ENCODE peak calls at places on chromosome 1, in four cellular contexts. One of them, this sample, is unnamed.

GRCh38 chr1:163980391-163980790 is 578.6 kb upstream of the PBX1 start:
- DNase-seq in cardiac muscle cell: no peak
- DNase-seq in effector memory CD8-positive, alpha-beta T cell: no peak
- DNase-seq in NCI-H460: no peak
- DNase-seq in this sample: no peak

GRCh38 chr1:186842547-186842946 is 13.8 kb downstream of the PLA2G4A start:
- DNase-seq in cardiac muscle cell: no peak
- DNase-seq in effector memory CD8-positive, alpha-beta T cell: no peak
- DNase-seq in NCI-H460: no peak
- DNase-seq in this sample: no peak

GRCh38 chr1:234908571-234908970 is 220.1 kb downstream of the TOMM20 start:
- DNase-seq in cardiac muscle cell: no peak
- DNase-seq in effector memory CD8-positive, alpha-beta T cell: no peak
- DNase-seq in NCI-H460: no peak
- DNase-seq in this sample: no peak

GRCh38 chr1:206415913-206416312 is 54.4 kb upstream of the IKBKE start:
- DNase-seq in cardiac muscle cell: peak
- DNase-seq in effector memory CD8-positive, alpha-beta T cell: no peak
- DNase-seq in NCI-H460: no peak
- DNase-seq in this sample: no peak

GRCh38 chr1:108936170-108936569 is 27.1 kb downstream of the CLCC1 start:
- DNase-seq in cardiac muscle cell: no peak
- DNase-seq in effector memory CD8-positive, alpha-beta T cell: no peak
- DNase-seq in NCI-H460: no peak
- DNase-seq in this sample: no peak

GRCh38 chr1:53560572-53561487 is 101.6 kb downstream of the DMRTB1 start:
- DNase-seq in cardiac muscle cell: no peak
- DNase-seq in effector memory CD8-positive, alpha-beta T cell: no peak
- DNase-seq in NCI-H460: no peak
- DNase-seq in this sample: no peak

GRCh38 chr1:207454046-207454964 is at the start of gene CR2:
- DNase-seq in cardiac muscle cell: no peak
- DNase-seq in effector memory CD8-positive, alpha-beta T cell: peak
- DNase-seq in NCI-H460: no peak
- DNase-seq in this sample: peak

GRCh38 chr1:190478193-190479007 is 736 bp upstream of the BRINP3 start:
- DNase-seq in cardiac muscle cell: peak
- DNase-seq in effector memory CD8-positive, alpha-beta T cell: no peak
- DNase-seq in NCI-H460: peak
- DNase-seq in this sample: no peak

GRCh38 chr1:212727386-212728181 is 27.9 kb upstream of the BATF3 start:
- DNase-seq in cardiac muscle cell: peak
- DNase-seq in effector memory CD8-positive, alpha-beta T cell: peak
- DNase-seq in NCI-H460: no peak
- DNase-seq in this sample: no peak

GRCh38 chr1:148263906-148264255 is 111.8 kb upstream of the NBPF11 start:
- DNase-seq in cardiac muscle cell: no peak
- DNase-seq in effector memory CD8-positive, alpha-beta T cell: no peak
- DNase-seq in NCI-H460: no peak
- DNase-seq in this sample: no peak

GRCh38 chr1:16922885-16923431 is 1.2 kb downstream of the CROCC start:
- DNase-seq in cardiac muscle cell: no peak
- DNase-seq in effector memory CD8-positive, alpha-beta T cell: no peak
- DNase-seq in NCI-H460: no peak
- DNase-seq in this sample: no peak

GRCh38 chr1:99756598-99756997 is 9.8 kb downstream of the FRRS1 start:
- DNase-seq in cardiac muscle cell: peak
- DNase-seq in effector memory CD8-positive, alpha-beta T cell: no peak
- DNase-seq in NCI-H460: no peak
- DNase-seq in this sample: no peak

GRCh38 chr1:61538228-61538627 is 186.7 kb downstream of the TM2D1 start:
- DNase-seq in cardiac muscle cell: no peak
- DNase-seq in effector memory CD8-positive, alpha-beta T cell: no peak
- DNase-seq in NCI-H460: no peak
- DNase-seq in this sample: no peak

GRCh38 chr1:230636575-230637163 is 5.6 kb upstream of the COG2 start:
- DNase-seq in cardiac muscle cell: no peak
- DNase-seq in effector memory CD8-positive, alpha-beta T cell: no peak
- DNase-seq in NCI-H460: no peak
- DNase-seq in this sample: no peak

GRCh38 chr1:35932158-35932636 is 1.3 kb downstream of the AGO3 start:
- DNase-seq in cardiac muscle cell: no peak
- DNase-seq in effector memory CD8-positive, alpha-beta T cell: no peak
- DNase-seq in NCI-H460: no peak
- DNase-seq in this sample: no peak

GRCh38 chr1:92705456-92705855 is 79.5 kb downstream of the EVI5 start:
- DNase-seq in cardiac muscle cell: peak
- DNase-seq in effector memory CD8-positive, alpha-beta T cell: no peak
- DNase-seq in NCI-H460: no peak
- DNase-seq in this sample: no peak

GRCh38 chr1:224543453-224543852 is 72.7 kb upstream of the CNIH3 start:
- DNase-seq in cardiac muscle cell: no peak
- DNase-seq in effector memory CD8-positive, alpha-beta T cell: no peak
- DNase-seq in NCI-H460: no peak
- DNase-seq in this sample: no peak

GRCh38 chr1:29517251-29518080 is 281.1 kb downstream of the PTPRU start:
- DNase-seq in cardiac muscle cell: no peak
- DNase-seq in effector memory CD8-positive, alpha-beta T cell: no peak
- DNase-seq in NCI-H460: no peak
- DNase-seq in this sample: no peak

GRCh38 chr1:27144920-27145661 is 9.8 kb downstream of the SLC9A1 start:
- DNase-seq in cardiac muscle cell: peak
- DNase-seq in effector memory CD8-positive, alpha-beta T cell: no peak
- DNase-seq in NCI-H460: peak
- DNase-seq in this sample: no peak

GRCh38 chr1:231584117-231584516 is 42.5 kb upstream of the DISC1 start:
- DNase-seq in cardiac muscle cell: peak
- DNase-seq in effector memory CD8-positive, alpha-beta T cell: no peak
- DNase-seq in NCI-H460: peak
- DNase-seq in this sample: no peak

GRCh38 chr1:152167835-152168534 is 9.0 kb upstream of the RPTN start:
- DNase-seq in cardiac muscle cell: peak
- DNase-seq in effector memory CD8-positive, alpha-beta T cell: no peak
- DNase-seq in NCI-H460: peak
- DNase-seq in this sample: no peak

GRCh38 chr1:84634536-84635205 is 55.6 kb downstream of the SSX2IP start:
- DNase-seq in cardiac muscle cell: no peak
- DNase-seq in effector memory CD8-positive, alpha-beta T cell: no peak
- DNase-seq in NCI-H460: no peak
- DNase-seq in this sample: no peak

GRCh38 chr1:204317170-204317569 is 42.6 kb downstream of the PLEKHA6 start:
- DNase-seq in cardiac muscle cell: no peak
- DNase-seq in effector memory CD8-positive, alpha-beta T cell: no peak
- DNase-seq in NCI-H460: no peak
- DNase-seq in this sample: no peak

GRCh38 chr1:162145966-162146696 is 76.6 kb downstream of the NOS1AP start:
- DNase-seq in cardiac muscle cell: no peak
- DNase-seq in effector memory CD8-positive, alpha-beta T cell: no peak
- DNase-seq in NCI-H460: no peak
- DNase-seq in this sample: no peak

GRCh38 chr1:200979574-200980451 is 43.7 kb downstream of the KIF21B start:
- DNase-seq in cardiac muscle cell: peak
- DNase-seq in effector memory CD8-positive, alpha-beta T cell: peak
- DNase-seq in NCI-H460: no peak
- DNase-seq in this sample: peak

GRCh38 chr1:45870500-45870899 is 67.1 kb downstream of the MAST2 start:
- DNase-seq in cardiac muscle cell: no peak
- DNase-seq in effector memory CD8-positive, alpha-beta T cell: no peak
- DNase-seq in NCI-H460: no peak
- DNase-seq in this sample: no peak

GRCh38 chr1:106755682-106756406 is 300.6 kb upstream of the PRMT6 start:
- DNase-seq in cardiac muscle cell: peak
- DNase-seq in effector memory CD8-positive, alpha-beta T cell: no peak
- DNase-seq in NCI-H460: no peak
- DNase-seq in this sample: no peak

GRCh38 chr1:55534565-55535091 is 319.5 kb upstream of the USP24 start:
- DNase-seq in cardiac muscle cell: no peak
- DNase-seq in effector memory CD8-positive, alpha-beta T cell: no peak
- DNase-seq in NCI-H460: no peak
- DNase-seq in this sample: no peak

GRCh38 chr1:247322849-247323586 is 8.6 kb downstream of the ZNF496 start:
- DNase-seq in cardiac muscle cell: no peak
- DNase-seq in effector memory CD8-positive, alpha-beta T cell: no peak
- DNase-seq in NCI-H460: no peak
- DNase-seq in this sample: no peak

GRCh38 chr1:223343692-223344091 is 20.3 kb downstream of the SUSD4 start:
- DNase-seq in cardiac muscle cell: peak
- DNase-seq in effector memory CD8-positive, alpha-beta T cell: no peak
- DNase-seq in NCI-H460: no peak
- DNase-seq in this sample: no peak

GRCh38 chr1:202029171-202029665 is 18.8 kb downstream of the ELF3 start:
- DNase-seq in cardiac muscle cell: peak
- DNase-seq in effector memory CD8-positive, alpha-beta T cell: no peak
- DNase-seq in NCI-H460: peak
- DNase-seq in this sample: no peak

GRCh38 chr1:181482521-181483083 is 715 bp upstream of the CACNA1E start:
- DNase-seq in cardiac muscle cell: peak
- DNase-seq in effector memory CD8-positive, alpha-beta T cell: no peak
- DNase-seq in NCI-H460: no peak
- DNase-seq in this sample: no peak

This sample was measured in CD4-positive, alpha-beta memory T cell.